ENCODE peak calls at places on chromosomes 2 and 18, in six cellular contexts. O is neuronal stem cell, I is IMR-90, L is H1, E is mesenchymal stem cell, C is trophoblast cell. Z is an unnamed sample.
A peak's percentile ranks its signal among the peaks of the same experiment; 100 is the strongest.

GRCh38 chr2:45850558-45850957 is 199.1 kb downstream of the PRKCE start:
- DNase-seq in O (no peak), I (no peak), L (no peak), E (no peak), C (no peak), Z (no peak)

GRCh38 chr18:78974115-78974740 is 5.4 kb upstream of the SALL3 start:
- DNase-seq in O (no peak), I (no peak), L (peak; percentile 64), E (no peak), C (no peak), Z (peak; percentile 66)

GRCh38 chr2:65056215-65056989 is at the start of gene CEP68:
- DNase-seq in O (peak; percentile 97), I (peak; percentile 97), L (peak; percentile 98), E (peak; percentile 97), C (peak; percentile 98), Z (peak; percentile 98)

GRCh38 chr18:55251186-55251995 is 292.1 kb upstream of the CCDC68 start:
- DNase-seq in O (no peak), I (peak; percentile 38), L (no peak), E (no peak), C (no peak), Z (no peak)

GRCh38 chr2:124911560-124911959 is 886.5 kb downstream of the CNTNAP5 start:
- DNase-seq in O (no peak), I (peak; percentile 28), L (no peak), E (peak; percentile 43), C (no peak), Z (no peak)

GRCh38 chr2:69013123-69013836 is at the start of gene ANTXR1:
- DNase-seq in O (peak; percentile 70), I (peak; percentile 78), L (peak; percentile 84), E (peak; percentile 85), C (no peak), Z (peak; percentile 72)

GRCh38 chr2:47652041-47652713 is 130.8 kb upstream of the MSH6 start:
- DNase-seq in O (no peak), I (no peak), L (no peak), E (no peak), C (no peak), Z (no peak)

GRCh38 chr2:18046558-18046957 is 168.1 kb downstream of the KCNS3 start:
- DNase-seq in O (no peak), I (peak; percentile 38), L (no peak), E (peak; percentile 44), C (no peak), Z (no peak)

GRCh38 chr2:44126106-44126797 is 42.4 kb upstream of the PPM1B start:
- DNase-seq in O (no peak), I (no peak), L (no peak), E (peak; percentile 29), C (peak; percentile 31), Z (no peak)

GRCh38 chr2:108320326-108320932 is 31.7 kb downstream of the SULT1C2 start:
- DNase-seq in O (no peak), I (no peak), L (no peak), E (no peak), C (no peak), Z (no peak)

GRCh38 chr18:23071285-23071684 is 64.0 kb upstream of the CABLES1 start:
- DNase-seq in O (no peak), I (peak; percentile 72), L (no peak), E (no peak), C (no peak), Z (no peak)

GRCh38 chr18:58216071-58216471 is 172.0 kb downstream of the NEDD4L start:
- DNase-seq in O (no peak), I (no peak), L (no peak), E (peak; percentile 54), C (no peak), Z (peak; percentile 77)

GRCh38 chr2:1936411-1936980 is 192.2 kb upstream of the PXDN start:
- DNase-seq in O (no peak), I (no peak), L (no peak), E (no peak), C (no peak), Z (no peak)

GRCh38 chr2:235529621-235530020 is 35.8 kb downstream of the AGAP1 start:
- DNase-seq in O (no peak), I (no peak), L (no peak), E (no peak), C (no peak), Z (no peak)

GRCh38 chr2:126978333-126978732 is 79.6 kb downstream of the TEX51 start:
- DNase-seq in O (no peak), I (no peak), L (no peak), E (no peak), C (no peak), Z (no peak)

GRCh38 chr2:159381574-159381973 is 95.1 kb upstream of the WDSUB1 start:
- DNase-seq in O (no peak), I (no peak), L (no peak), E (peak; percentile 29), C (no peak), Z (no peak)

GRCh38 chr2:143808166-143808565 is 678.9 kb downstream of the ARHGAP15 start:
- DNase-seq in O (no peak), I (peak; percentile 22), L (no peak), E (peak; percentile 44), C (no peak), Z (no peak)

GRCh38 chr2:57726294-57726693 is 320.3 kb upstream of the VRK2 start:
- DNase-seq in O (no peak), I (no peak), L (no peak), E (no peak), C (no peak), Z (no peak)

GRCh38 chr2:196238836-196239380 is 67.5 kb upstream of the STK17B start:
- DNase-seq in O (no peak), I (peak; percentile 47), L (no peak), E (peak; percentile 37), C (peak; percentile 38), Z (no peak)

GRCh38 chr2:203605302-203605701 is 70.2 kb upstream of the RAPH1 start:
- DNase-seq in O (no peak), I (peak; percentile 49), L (no peak), E (peak; percentile 71), C (no peak), Z (no peak)

GRCh38 chr2:147763861-147764260 is 81.0 kb upstream of the ACVR2A start:
- DNase-seq in O (no peak), I (no peak), L (no peak), E (no peak), C (no peak), Z (no peak)

DNA sequence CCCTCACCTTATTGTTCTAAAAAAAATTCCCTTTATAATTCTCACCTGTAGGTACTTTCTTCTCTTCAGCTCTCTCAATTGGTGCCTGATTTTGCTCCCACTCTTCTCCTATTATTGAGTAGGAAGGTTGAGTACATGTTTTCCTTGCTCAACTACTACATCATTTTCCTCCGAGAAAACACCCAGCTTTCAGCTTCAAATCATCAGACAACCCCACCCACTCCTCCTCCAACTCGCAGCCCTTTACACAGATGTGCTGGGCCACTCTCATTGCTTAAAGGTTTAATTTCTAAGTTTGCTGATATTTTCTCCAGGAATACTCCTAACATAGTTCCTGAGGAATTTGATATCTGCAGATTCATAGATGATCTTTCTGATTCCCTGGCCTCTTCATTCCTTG is 734.4 kb upstream of the ZEB2 start:
- DNase-seq in O (no peak), I (no peak), L (no peak), E (no peak), C (no peak), Z (no peak)
- H3K14ac ChIP-seq in O (no peak overlapping the region), I (no peak overlapping the region), L (no peak overlapping the region), E (no peak overlapping the region), C (no peak overlapping the region), Z (no peak overlapping the region)

GRCh38 chr2:133888816-133889215 is 320.6 kb upstream of the NCKAP5 start:
- DNase-seq in O (no peak), I (no peak), L (no peak), E (no peak), C (peak; percentile 28), Z (no peak)
- H3K14ac ChIP-seq in O (no peak overlapping the region), I (peak overlapping the region; percentile 25), L (no peak overlapping the region), E (no peak overlapping the region), C (no peak overlapping the region), Z (no peak overlapping the region)

GRCh38 chr2:106953779-106954178 is 67.8 kb upstream of the ST6GAL2 start:
- DNase-seq in O (no peak), I (no peak), L (no peak), E (no peak), C (no peak), Z (no peak)

GRCh38 chr2:106956416-106956815 is 70.4 kb upstream of the ST6GAL2 start:
- DNase-seq in O (no peak), I (no peak), L (no peak), E (no peak), C (no peak), Z (no peak)

GRCh38 chr2:106959975-106960632 is 74.1 kb upstream of the ST6GAL2 start:
- DNase-seq in O (no peak), I (no peak), L (no peak), E (peak; percentile 17), C (no peak), Z (no peak)

GRCh38 chr2:106953236-106953635 is 67.3 kb upstream of the ST6GAL2 start:
- DNase-seq in O (no peak), I (no peak), L (no peak), E (no peak), C (no peak), Z (no peak)

GRCh38 chr2:106956879-106957278 is 70.9 kb upstream of the ST6GAL2 start:
- DNase-seq in O (no peak), I (peak; percentile 84), L (no peak), E (peak; percentile 84), C (no peak), Z (no peak)
- H3K14ac ChIP-seq in O (no peak overlapping the region), I (no peak overlapping the region), L (no peak overlapping the region), E (no peak overlapping the region), C (no peak overlapping the region), Z (no peak overlapping the region)

GRCh38 chr2:96534131-96534530 is 2.4 kb upstream of the ARID5A start:
- DNase-seq in O (no peak), I (no peak), L (no peak), E (no peak), C (no peak), Z (no peak)

GRCh38 chr2:96534701-96535181 is 1.8 kb upstream of the ARID5A start:
- DNase-seq in O (no peak), I (no peak), L (no peak), E (no peak), C (no peak), Z (no peak)

GRCh38 chr2:96531872-96532505 is 4.6 kb upstream of the ARID5A start:
- DNase-seq in O (peak; percentile 30), I (peak; percentile 99), L (no peak), E (peak; percentile 100), C (peak; percentile 97), Z (peak; percentile 75)

GRCh38 chr2:96532641-96533291 is 3.8 kb upstream of the ARID5A start:
- DNase-seq in O (no peak), I (no peak), L (no peak), E (no peak), C (no peak), Z (no peak)

DNA sequence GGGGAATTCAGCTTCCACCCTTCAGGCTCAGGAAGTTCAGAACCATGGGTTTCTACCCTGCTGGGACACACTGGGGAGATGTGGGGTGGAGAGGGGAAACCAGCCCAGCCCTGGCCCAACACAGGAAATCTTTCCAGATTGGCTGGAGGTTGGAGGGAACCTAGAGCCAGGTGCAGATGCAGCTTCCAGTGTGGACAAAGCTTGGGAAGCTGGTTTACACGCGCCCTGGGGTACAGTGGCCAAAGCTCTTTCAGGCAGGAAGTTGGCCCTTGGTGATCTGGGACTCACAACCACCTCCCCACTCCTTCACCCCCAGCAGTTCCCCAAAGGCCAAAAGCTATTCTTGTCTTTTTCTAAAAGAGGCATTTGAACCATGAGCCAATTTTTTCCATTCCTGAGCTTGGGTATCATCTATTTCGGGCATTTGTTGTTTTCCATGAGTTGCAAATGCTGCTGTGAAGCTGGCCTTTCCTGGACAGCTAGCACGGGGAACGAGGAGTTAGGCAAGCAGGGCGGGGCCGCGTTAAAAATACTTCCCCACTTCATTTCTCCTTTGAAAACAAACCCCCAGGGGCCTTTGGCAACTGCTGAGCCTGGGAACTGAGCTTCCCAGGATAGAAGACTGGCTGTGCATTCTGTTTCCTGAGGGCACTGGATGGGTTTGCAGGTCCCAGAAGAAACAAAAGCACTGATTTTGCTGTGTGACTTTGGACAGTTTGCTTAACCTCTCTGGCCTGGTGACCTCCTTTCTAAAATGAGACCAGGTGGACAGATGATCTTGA is 3.1 kb upstream of the ARID5A start:
- DNase-seq in O (no peak), I (peak; percentile 34), L (no peak), E (peak; percentile 83), C (peak; percentile 94), Z (no peak)
- H3K14ac ChIP-seq in O (no peak overlapping the region), I (peak overlapping the region; percentile 33), L (no peak overlapping the region), E (no peak overlapping the region), C (no peak overlapping the region), Z (no peak overlapping the region)

Z was measured in H9.